ENCODE peak calls at places on chromosomes 4 and X, in ten cellular contexts. E is fibroblast of the aortic adventitia; M is stimulated activated CD8-positive, alpha-beta memory T cell treated with anti-CD3 and anti-CD28 coated beads, Interleukin-15, amount 100 ng/mL, for 4 hours; Y is cardiac muscle cell; T is iris pigment epithelial cell; D is hypothalamus; F is LNCaP clone FGC; G is activated CD4-positive, alpha-beta T cell treated with anti-CD3 and anti-CD28 coated beads, Interleukin-2, amount 50 U/mL, for 1 hour; V is GM12891; H is AG09309. B is an unnamed sample.
A peak's percentile ranks its signal among the peaks of the same experiment; 100 is the strongest.

GRCh38 chrX:72137846-72138455 is 6.2 kb upstream of the RTL5 start:
- DNase-seq in T (no peak), G (no peak), M (no peak), V (no peak), Y (no peak), F (no peak), E (no peak), D (no peak), H (no peak), B (no peak)

GRCh38 chr4:9703391-9703790 is 78.0 kb upstream of the DRD5 start:
- DNase-seq in E (no peak), F (no peak), G (peak; percentile 60), D (peak; percentile 6), M (peak; percentile 5), T (peak; percentile 22), V (peak; percentile 56), Y (peak; percentile 45), H (no peak), B (peak; percentile 7)

GRCh38 chr4:172096771-172097170 is 283.6 kb downstream of the GALNTL6 start:
- DNase-seq in H (no peak), Y (peak; percentile 3), V (no peak), D (no peak), E (no peak), M (no peak), T (peak; percentile 4), F (no peak), G (no peak), B (no peak)

GRCh38 chrX:46676399-46677351 is 82.2 kb downstream of the SLC9A7 start:
- DNase-seq in T (no peak), V (no peak), E (no peak), G (no peak), F (no peak), M (no peak), H (no peak), D (no peak), Y (no peak), B (no peak)

GRCh38 chr4:11650801-11651596 is 222.3 kb upstream of the HS3ST1 start:
- DNase-seq in F (no peak), M (no peak), E (peak; percentile 43), V (no peak), T (peak; percentile 20), G (no peak), Y (peak; percentile 48), D (no peak), H (no peak), B (peak; percentile 99)

GRCh38 chr4:9716093-9716492 is 65.3 kb upstream of the DRD5 start:
- DNase-seq in V (no peak), Y (no peak), T (no peak), D (no peak), H (no peak), F (no peak), G (no peak), M (no peak), E (no peak), B (no peak)

GRCh38 chrX:40299028-40299479 is 201.3 kb upstream of the BCOR start:
- DNase-seq in H (no peak), G (no peak), F (no peak), V (no peak), T (no peak), E (peak; percentile 21), M (no peak), D (no peak), Y (peak; percentile 39), B (no peak)

GRCh38 chr4:26050212-26050643 is 136.2 kb downstream of the SMIM20 start:
- DNase-seq in M (no peak), G (no peak), V (no peak), Y (no peak), E (no peak), T (no peak), F (no peak), D (no peak), H (no peak), B (no peak)

B was measured in epithelial cell of proximal tubule.